ENCODE peak calls at places on chromosomes 11 and 22, in five cellular contexts. One of them, this sample, is unnamed.
A peak's percentile ranks its signal among the peaks of the same experiment; 100 is the strongest.

GRCh38 chr11:62217191-62217748 is 8.8 kb downstream of the SCGB2A1 start:
- DNase-seq in NB4: peak; percentile 38
- DNase-seq in ovary: no peak
- DNase-seq in MCF 10A: peak; percentile 39
- DNase-seq in activated CD8-positive, alpha-beta T cell treated with anti-CD3 and anti-CD28 coated beads for 36 hours: no peak
- DNase-seq in this sample: peak; percentile 28

GRCh38 chr11:130945945-130946344 is 29.7 kb upstream of the SNX19 start:
- DNase-seq in ovary: no peak
- DNase-seq in MCF 10A: peak; percentile 52
- DNase-seq in activated CD8-positive, alpha-beta T cell treated with anti-CD3 and anti-CD28 coated beads for 36 hours: no peak
- DNase-seq in NB4: no peak
- DNase-seq in this sample: peak; percentile 83

GRCh38 chr11:63564056-63564784 is 1.0 kb upstream of the PLAAT2 start:
- DNase-seq in activated CD8-positive, alpha-beta T cell treated with anti-CD3 and anti-CD28 coated beads for 36 hours: peak; percentile 55
- DNase-seq in ovary: no peak
- DNase-seq in NB4: no peak
- DNase-seq in MCF 10A: no peak
- DNase-seq in this sample: no peak

GRCh38 chr11:128503231-128503991 is 83.9 kb downstream of the ETS1 start:
- DNase-seq in NB4: no peak
- DNase-seq in MCF 10A: peak; percentile 90
- DNase-seq in activated CD8-positive, alpha-beta T cell treated with anti-CD3 and anti-CD28 coated beads for 36 hours: peak; percentile 66
- DNase-seq in ovary: no peak
- DNase-seq in this sample: peak; percentile 68

GRCh38 chr11:21263026-21263425 is 593.6 kb downstream of the NELL1 start:
- DNase-seq in ovary: no peak
- DNase-seq in NB4: no peak
- DNase-seq in activated CD8-positive, alpha-beta T cell treated with anti-CD3 and anti-CD28 coated beads for 36 hours: no peak
- DNase-seq in MCF 10A: no peak
- DNase-seq in this sample: no peak

GRCh38 chr11:104609297-104609696 is 289.0 kb downstream of the CASP12 start:
- DNase-seq in activated CD8-positive, alpha-beta T cell treated with anti-CD3 and anti-CD28 coated beads for 36 hours: peak; percentile 29
- DNase-seq in ovary: no peak
- DNase-seq in MCF 10A: peak; percentile 59
- DNase-seq in NB4: peak; percentile 73
- DNase-seq in this sample: peak; percentile 71

GRCh38 chr11:47243454-47243853 is 5.2 kb downstream of the ACP2 start:
- DNase-seq in activated CD8-positive, alpha-beta T cell treated with anti-CD3 and anti-CD28 coated beads for 36 hours: no peak
- DNase-seq in NB4: no peak
- DNase-seq in ovary: no peak
- DNase-seq in MCF 10A: no peak
- DNase-seq in this sample: no peak

GRCh38 chr11:65355013-65355775 is 643 bp downstream of the TIGD3 start:
- DNase-seq in MCF 10A: no peak
- DNase-seq in activated CD8-positive, alpha-beta T cell treated with anti-CD3 and anti-CD28 coated beads for 36 hours: peak; percentile 72
- DNase-seq in ovary: peak; percentile 52
- DNase-seq in NB4: peak; percentile 82
- DNase-seq in this sample: no peak

GRCh38 chr22:18998998-18999397 is 62.9 kb upstream of the PRODH start:
- DNase-seq in NB4: peak; percentile 21
- DNase-seq in MCF 10A: peak; percentile 14
- DNase-seq in activated CD8-positive, alpha-beta T cell treated with anti-CD3 and anti-CD28 coated beads for 36 hours: peak; percentile 62
- DNase-seq in ovary: no peak
- DNase-seq in this sample: no peak

GRCh38 chr22:31678748-31679147 is 16.7 kb upstream of the PISD start:
- DNase-seq in activated CD8-positive, alpha-beta T cell treated with anti-CD3 and anti-CD28 coated beads for 36 hours: no peak
- DNase-seq in MCF 10A: no peak
- DNase-seq in NB4: no peak
- DNase-seq in ovary: no peak
- DNase-seq in this sample: no peak

GRCh38 chr11:17197431-17197898 is 10.3 kb downstream of the PIK3C2A start:
- DNase-seq in ovary: no peak
- DNase-seq in activated CD8-positive, alpha-beta T cell treated with anti-CD3 and anti-CD28 coated beads for 36 hours: no peak
- DNase-seq in MCF 10A: no peak
- DNase-seq in NB4: no peak
- DNase-seq in this sample: no peak

GRCh38 chr11:13227676-13228255 is 49.8 kb upstream of the BMAL1 start:
- DNase-seq in NB4: no peak
- DNase-seq in ovary: no peak
- DNase-seq in MCF 10A: no peak
- DNase-seq in activated CD8-positive, alpha-beta T cell treated with anti-CD3 and anti-CD28 coated beads for 36 hours: no peak
- DNase-seq in this sample: no peak

GRCh38 chr22:28977481-28977971 is 84.1 kb downstream of the C22orf31 start:
- DNase-seq in activated CD8-positive, alpha-beta T cell treated with anti-CD3 and anti-CD28 coated beads for 36 hours: no peak
- DNase-seq in ovary: no peak
- DNase-seq in NB4: no peak
- DNase-seq in MCF 10A: no peak
- DNase-seq in this sample: peak; percentile 47
- TF ChIP-seq CTCF in activated CD8-positive, alpha-beta T cell treated with anti-CD3 and anti-CD28 coated beads for 36 hours: no peak
- TF ChIP-seq CTCF in ovary: no peak
- TF ChIP-seq CTCF in NB4: no peak
- TF ChIP-seq CTCF in MCF 10A: no peak
- TF ChIP-seq CTCF in this sample: no peak

GRCh38 chr22:35439365-35439717 is 39.4 kb downstream of the MCM5 start:
- DNase-seq in activated CD8-positive, alpha-beta T cell treated with anti-CD3 and anti-CD28 coated beads for 36 hours: no peak
- DNase-seq in MCF 10A: no peak
- DNase-seq in NB4: no peak
- DNase-seq in ovary: no peak
- DNase-seq in this sample: no peak
- TF ChIP-seq CTCF in activated CD8-positive, alpha-beta T cell treated with anti-CD3 and anti-CD28 coated beads for 36 hours: no peak
- TF ChIP-seq CTCF in MCF 10A: no peak
- TF ChIP-seq CTCF in NB4: no peak
- TF ChIP-seq CTCF in ovary: no peak
- TF ChIP-seq CTCF in this sample: no peak

DNA sequence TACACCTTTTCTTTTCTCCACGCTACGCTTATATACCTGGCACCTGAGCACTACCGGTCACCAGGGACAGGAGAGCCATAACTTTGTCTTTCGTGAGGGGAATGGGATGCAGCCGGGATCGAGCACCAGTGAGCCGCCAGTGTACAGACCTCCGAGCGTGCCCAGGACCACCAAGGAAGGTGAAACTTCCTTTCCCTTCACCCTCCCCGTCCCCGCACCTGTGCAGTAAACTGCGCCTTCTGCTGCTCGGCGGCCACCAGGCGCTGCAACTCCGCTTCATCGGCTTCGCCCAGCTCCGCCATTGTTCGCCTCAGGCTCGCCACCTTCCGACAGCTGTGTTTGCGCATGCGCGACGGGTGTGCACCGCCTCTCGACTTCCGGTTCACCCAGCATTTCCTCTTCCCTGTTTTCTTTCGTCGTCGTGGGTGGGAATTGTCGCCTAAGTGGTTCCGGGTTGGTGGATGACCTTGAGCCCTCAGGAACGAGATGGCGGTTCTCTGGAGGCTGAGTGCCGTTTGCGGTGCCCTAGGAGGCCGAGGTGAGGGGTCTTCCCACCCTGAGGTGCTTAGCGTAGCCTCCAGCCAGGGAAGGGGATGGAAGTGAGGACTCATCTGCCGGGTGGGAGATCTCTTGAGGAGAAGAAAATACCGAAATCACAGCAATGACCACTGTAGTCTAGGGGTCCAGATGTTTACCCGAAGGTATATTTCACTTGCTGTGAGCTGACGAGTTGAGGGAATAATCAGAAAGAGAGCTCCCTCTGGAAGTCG is at the start of the genes SDHD and TIMM8B:
- DNase-seq in activated CD8-positive, alpha-beta T cell treated with anti-CD3 and anti-CD28 coated beads for 36 hours: peak; percentile 94
- DNase-seq in ovary: peak; percentile 95
- DNase-seq in MCF 10A: peak; percentile 99
- DNase-seq in NB4: peak; percentile 97
- DNase-seq in this sample: peak; percentile 97
- TF ChIP-seq CTCF in activated CD8-positive, alpha-beta T cell treated with anti-CD3 and anti-CD28 coated beads for 36 hours: no peak
- TF ChIP-seq CTCF in ovary: peak; percentile 37
- TF ChIP-seq CTCF in MCF 10A: peak; percentile 21
- TF ChIP-seq CTCF in NB4: no peak
- TF ChIP-seq CTCF in this sample: peak; percentile 43

DNA sequence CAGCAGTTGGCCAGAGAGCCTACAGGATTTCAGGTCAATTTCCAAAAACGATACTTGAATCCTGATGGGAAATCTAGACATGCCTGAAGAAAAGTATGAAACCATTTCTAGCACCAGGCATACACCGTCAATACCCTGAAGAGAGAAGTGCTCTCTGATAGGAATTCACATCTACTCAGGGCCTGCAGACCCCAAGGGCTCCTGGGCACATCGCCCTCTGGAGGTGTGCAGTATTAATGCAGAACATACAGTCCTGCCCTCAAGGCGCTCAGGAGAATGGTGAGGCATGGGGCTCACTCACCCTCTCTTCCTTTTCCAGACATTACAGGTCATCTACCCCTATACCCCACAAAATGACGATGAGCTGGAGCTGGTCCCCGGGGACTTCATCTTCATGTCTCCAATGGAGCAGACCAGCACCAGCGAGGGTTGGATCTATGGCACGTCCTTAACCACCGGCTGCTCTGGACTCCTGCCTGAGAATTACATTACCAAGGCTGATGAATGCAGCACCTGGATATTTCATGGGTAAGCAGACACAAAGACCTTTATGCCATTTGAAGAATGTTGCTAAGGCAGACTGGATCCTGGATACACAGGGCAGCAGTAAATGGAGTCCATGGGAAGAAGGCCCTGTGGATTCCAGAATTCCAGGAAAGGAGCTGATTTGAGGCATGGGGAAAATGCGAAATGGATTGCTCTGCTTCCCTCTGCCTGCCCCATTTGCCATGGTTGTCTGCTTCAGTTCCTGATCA is 49.3 kb upstream of the CRTAM start:
- DNase-seq in MCF 10A: no peak
- DNase-seq in activated CD8-positive, alpha-beta T cell treated with anti-CD3 and anti-CD28 coated beads for 36 hours: no peak
- DNase-seq in ovary: no peak
- DNase-seq in NB4: no peak
- DNase-seq in this sample: no peak
- TF ChIP-seq CTCF in MCF 10A: peak; percentile 13
- TF ChIP-seq CTCF in activated CD8-positive, alpha-beta T cell treated with anti-CD3 and anti-CD28 coated beads for 36 hours: peak; percentile 42
- TF ChIP-seq CTCF in ovary: no peak
- TF ChIP-seq CTCF in NB4: peak; percentile 35
- TF ChIP-seq CTCF in this sample: peak; percentile 2

DNA sequence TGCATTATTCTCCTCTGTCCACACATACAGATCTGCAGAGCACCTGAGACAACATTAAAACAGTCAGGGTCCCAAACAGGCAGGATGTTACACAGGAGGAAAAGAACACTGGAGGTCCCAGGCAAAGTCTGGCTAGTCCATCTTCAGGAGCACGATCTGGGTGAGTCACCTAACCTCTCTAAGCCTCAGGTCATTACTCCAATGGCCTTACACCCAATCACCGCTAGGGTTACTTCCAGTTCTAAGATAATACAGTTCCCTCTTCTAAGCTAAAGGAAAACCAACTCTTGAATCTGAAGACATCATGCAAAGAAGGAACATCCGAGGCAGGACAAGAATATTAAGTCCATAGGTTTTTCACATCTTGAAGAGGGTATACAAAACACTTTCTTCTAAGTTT is 24.5 kb downstream of the ASCC2 start:
- DNase-seq in MCF 10A: peak; percentile 75
- DNase-seq in NB4: no peak
- DNase-seq in activated CD8-positive, alpha-beta T cell treated with anti-CD3 and anti-CD28 coated beads for 36 hours: no peak
- DNase-seq in ovary: no peak
- DNase-seq in this sample: no peak
- TF ChIP-seq CTCF in MCF 10A: no peak
- TF ChIP-seq CTCF in NB4: no peak
- TF ChIP-seq CTCF in activated CD8-positive, alpha-beta T cell treated with anti-CD3 and anti-CD28 coated beads for 36 hours: no peak
- TF ChIP-seq CTCF in ovary: no peak
- TF ChIP-seq CTCF in this sample: peak; percentile 4

GRCh38 chr22:21641417-21641794 is 696 bp upstream of the SDF2L1 start:
- DNase-seq in activated CD8-positive, alpha-beta T cell treated with anti-CD3 and anti-CD28 coated beads for 36 hours: no peak
- DNase-seq in ovary: no peak
- DNase-seq in NB4: peak; percentile 69
- DNase-seq in MCF 10A: peak; percentile 63
- DNase-seq in this sample: peak; percentile 61

GRCh38 chr22:21641795-21642583 is at the start of gene SDF2L1:
- DNase-seq in activated CD8-positive, alpha-beta T cell treated with anti-CD3 and anti-CD28 coated beads for 36 hours: peak; percentile 99
- DNase-seq in MCF 10A: peak; percentile 98
- DNase-seq in NB4: peak; percentile 99
- DNase-seq in ovary: peak; percentile 96
- DNase-seq in this sample: peak; percentile 98

GRCh38 chr22:21640810-21641209 is 1.3 kb upstream of the SDF2L1 start:
- DNase-seq in ovary: no peak
- DNase-seq in NB4: no peak
- DNase-seq in MCF 10A: no peak
- DNase-seq in activated CD8-positive, alpha-beta T cell treated with anti-CD3 and anti-CD28 coated beads for 36 hours: no peak
- DNase-seq in this sample: no peak

GRCh38 chr22:21642584-21643448 is 714 bp downstream of the SDF2L1 start:
- DNase-seq in ovary: no peak
- DNase-seq in MCF 10A: peak; percentile 60
- DNase-seq in NB4: peak; percentile 77
- DNase-seq in activated CD8-positive, alpha-beta T cell treated with anti-CD3 and anti-CD28 coated beads for 36 hours: peak; percentile 78
- DNase-seq in this sample: peak; percentile 52

DNA sequence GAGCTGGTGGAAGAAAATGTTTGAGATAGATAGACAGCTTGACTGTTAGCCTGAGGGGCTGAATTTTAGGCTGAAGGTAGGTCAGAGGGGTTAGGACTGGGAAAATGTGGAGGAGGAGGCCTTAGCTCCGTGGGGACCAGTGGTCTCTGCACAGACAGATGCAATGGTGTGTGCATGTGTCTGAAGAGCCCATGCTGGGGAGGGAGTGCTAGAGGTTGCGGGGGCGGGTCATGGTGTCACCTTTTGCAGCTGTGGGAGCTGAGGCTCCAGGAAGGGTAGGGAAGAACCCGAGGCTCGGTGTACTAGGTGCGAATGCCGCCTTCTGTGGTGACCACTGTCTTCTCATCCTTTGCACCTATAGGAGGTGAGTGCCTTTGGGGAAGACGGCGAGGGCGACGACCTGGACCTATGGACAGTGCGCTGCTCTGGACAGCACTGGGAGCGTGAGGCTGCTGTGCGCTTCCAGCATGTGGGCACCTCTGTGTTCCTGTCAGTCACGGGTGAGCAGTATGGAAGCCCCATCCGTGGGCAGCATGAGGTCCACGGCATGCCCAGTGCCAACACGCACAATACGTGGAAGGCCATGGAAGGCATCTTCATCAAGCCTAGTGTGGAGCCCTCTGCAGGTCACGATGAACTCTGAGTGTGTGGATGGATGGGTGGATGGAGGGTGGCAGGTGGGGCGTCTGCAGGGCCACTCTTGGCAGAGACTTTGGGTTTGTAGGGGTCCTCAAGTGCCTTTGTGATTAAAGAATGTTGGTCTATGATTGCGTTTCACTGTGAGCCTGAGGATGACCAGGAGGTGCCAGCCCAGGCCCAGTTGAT is 1.6 kb downstream of the SDF2L1 start:
- DNase-seq in MCF 10A: no peak
- DNase-seq in activated CD8-positive, alpha-beta T cell treated with anti-CD3 and anti-CD28 coated beads for 36 hours: peak; percentile 47
- DNase-seq in ovary: no peak
- DNase-seq in NB4: no peak
- DNase-seq in this sample: no peak
- TF ChIP-seq CTCF in MCF 10A: no peak
- TF ChIP-seq CTCF in activated CD8-positive, alpha-beta T cell treated with anti-CD3 and anti-CD28 coated beads for 36 hours: no peak
- TF ChIP-seq CTCF in ovary: no peak
- TF ChIP-seq CTCF in NB4: peak; percentile 29
- TF ChIP-seq CTCF in this sample: no peak

GRCh38 chr11:57751676-57752253 is at the start of gene BTBD18:
- DNase-seq in MCF 10A: peak; percentile 51
- DNase-seq in activated CD8-positive, alpha-beta T cell treated with anti-CD3 and anti-CD28 coated beads for 36 hours: no peak
- DNase-seq in ovary: no peak
- DNase-seq in NB4: peak; percentile 63
- DNase-seq in this sample: peak; percentile 71
- TF ChIP-seq CTCF in MCF 10A: peak; percentile 45
- TF ChIP-seq CTCF in activated CD8-positive, alpha-beta T cell treated with anti-CD3 and anti-CD28 coated beads for 36 hours: peak; percentile 25
- TF ChIP-seq CTCF in ovary: no peak
- TF ChIP-seq CTCF in NB4: peak; percentile 43
- TF ChIP-seq CTCF in this sample: peak; percentile 59